ENCODE peak calls at places on chromosomes 16 and 17, in nine cellular contexts. K is effector memory CD4-positive, alpha-beta T cell; Q is heart right ventricle; F is left ventricle myocardium inferior; N is CD4-positive, CD25-positive, alpha-beta regulatory T cell; Y is neural progenitor cell; T is aorta; U is bronchial epithelial cell; O is HFF-Myc. J is an unnamed sample.

GRCh38 chr17:18280766-18281165 is 20.3 kb downstream of the MIEF2 start:
- DNase-seq in K (no peak), Q (no peak), F (no peak), N (no peak), Y (no peak), T (no peak), U (no peak), O (no peak), J (no peak)

GRCh38 chr16:83952940-83953795 is at the start of gene OSGIN1:
- DNase-seq in K (peak), Q (peak), F (peak), N (no peak), Y (peak), T (peak), U (peak), O (peak), J (peak)

GRCh38 chr17:74408262-74408661 is 23.6 kb upstream of the GPRC5C start:
- DNase-seq in K (no peak), Q (no peak), F (no peak), N (no peak), Y (no peak), T (no peak), U (peak), O (no peak), J (peak)

GRCh38 chr16:85635545-85636140 is 22.5 kb downstream of the GSE1 start:
- DNase-seq in K (no peak), Q (no peak), F (no peak), N (no peak), Y (no peak), T (no peak), U (peak), O (no peak), J (no peak)

GRCh38 chr17:78329263-78330059 is 30.4 kb downstream of the SOCS3 start:
- DNase-seq in K (peak), Q (no peak), F (no peak), N (no peak), Y (no peak), T (peak), U (peak), O (no peak), J (no peak)

GRCh38 chr17:32497431-32498205 is 10.8 kb downstream of the CDK5R1 start:
- DNase-seq in K (no peak), Q (no peak), F (no peak), N (no peak), Y (no peak), T (no peak), U (peak), O (no peak), J (no peak)

GRCh38 chr16:75931043-75931442 is 204.8 kb upstream of the CPHXL start:
- DNase-seq in K (no peak), Q (no peak), F (no peak), N (no peak), Y (no peak), T (no peak), U (peak), O (peak), J (no peak)

GRCh38 chr17:11935734-11936406 is 61.4 kb downstream of the ZNF18 start:
- DNase-seq in K (no peak), Q (peak), F (peak), N (no peak), Y (peak), T (no peak), U (peak), O (no peak), J (no peak)

GRCh38 chr17:42283241-42284019 is 4.9 kb upstream of the STAT5A start:
- DNase-seq in K (no peak), Q (no peak), F (no peak), N (no peak), Y (no peak), T (peak), U (no peak), O (no peak), J (no peak)

GRCh38 chr16:67969286-67970039 is 1.0 kb upstream of the SLC12A4 start:
- DNase-seq in K (no peak), Q (no peak), F (no peak), N (no peak), Y (peak), T (no peak), U (no peak), O (no peak), J (no peak)

GRCh38 chr17:76909971-76910760 is 42.0 kb downstream of the MGAT5B start:
- DNase-seq in K (no peak), Q (peak), F (peak), N (no peak), Y (peak), T (no peak), U (peak), O (no peak), J (peak)

GRCh38 chr17:77716289-77716929 is 242.1 kb upstream of the TNRC6C start:
- DNase-seq in K (no peak), Q (no peak), F (no peak), N (no peak), Y (peak), T (no peak), U (no peak), O (no peak), J (no peak)

GRCh38 chr17:81481011-81481799 is 31.4 kb downstream of the ACTG1 start:
- DNase-seq in K (peak), Q (peak), F (peak), N (peak), Y (peak), T (peak), U (no peak), O (no peak), J (no peak)

GRCh38 chr17:50060951-50061712 is 5.2 kb downstream of the ITGA3 start:
- DNase-seq in K (no peak), Q (peak), F (peak), N (no peak), Y (no peak), T (peak), U (peak), O (no peak), J (no peak)

GRCh38 chr16:48999034-48999433 is 282.6 kb downstream of the CBLN1 start:
- DNase-seq in K (no peak), Q (no peak), F (no peak), N (no peak), Y (no peak), T (no peak), U (no peak), O (no peak), J (no peak)

GRCh38 chr17:53630638-53631037 is 192.1 kb upstream of the KIF2B start:
- DNase-seq in K (no peak), Q (no peak), F (no peak), N (no peak), Y (peak), T (no peak), U (no peak), O (no peak), J (no peak)

GRCh38 chr17:73697872-73698271 is 53.6 kb upstream of the SDK2 start:
- DNase-seq in K (no peak), Q (no peak), F (no peak), N (no peak), Y (no peak), T (no peak), U (no peak), O (no peak), J (peak)

GRCh38 chr16:14399397-14400284 is 230.4 kb downstream of the PARN start:
- DNase-seq in K (no peak), Q (peak), F (peak), N (no peak), Y (peak), T (peak), U (peak), O (no peak), J (peak)

GRCh38 chr17:57425903-57426574 is 169.7 kb downstream of the MSI2 start:
- DNase-seq in K (no peak), Q (no peak), F (no peak), N (no peak), Y (peak), T (no peak), U (no peak), O (no peak), J (no peak)

GRCh38 chr16:27747946-27748345 is 198.0 kb downstream of the KATNIP start:
- DNase-seq in K (no peak), Q (no peak), F (no peak), N (no peak), Y (no peak), T (no peak), U (no peak), O (no peak), J (no peak)

DNA sequence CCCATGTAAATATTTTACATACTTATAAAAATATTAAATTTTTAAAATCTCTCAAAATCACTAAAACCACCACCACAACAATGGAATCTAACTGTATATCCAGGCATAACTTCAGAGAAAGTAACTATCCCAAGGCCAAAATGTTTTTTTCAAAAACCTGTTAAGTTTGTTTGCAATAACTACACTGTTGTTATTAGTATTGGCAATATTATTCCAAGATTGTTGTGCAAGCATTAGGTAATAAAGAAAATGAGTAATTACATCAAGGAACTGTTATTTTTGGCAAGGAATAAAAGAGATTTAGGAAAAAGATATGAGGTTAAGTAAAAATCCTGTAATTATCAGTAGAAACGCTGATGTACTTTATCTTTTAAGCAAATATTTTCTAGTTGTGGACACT is 3.4 kb upstream of the KRTAP4-12 start:
- DNase-seq in K (no peak), Q (no peak), F (no peak), N (no peak), Y (no peak), T (no peak), U (peak), O (no peak), J (no peak)
- H3K4me3 ChIP-seq in K (no peak), Q (no peak), F (no peak), N (no peak), Y (no peak), T (no peak), U (no peak), O (no peak), J (no peak)

GRCh38 chr16:1980026-1980769 is 1.1 kb downstream of the NOXO1 start:
- DNase-seq in K (no peak), Q (no peak), F (no peak), N (no peak), Y (peak), T (no peak), U (no peak), O (no peak), J (no peak)

GRCh38 chr16:1978476-1979120 is 2.7 kb downstream of the NOXO1 start:
- DNase-seq in K (no peak), Q (no peak), F (no peak), N (no peak), Y (no peak), T (no peak), U (no peak), O (no peak), J (no peak)

GRCh38 chr16:1977875-1978268 is 3.4 kb downstream of the NOXO1 start:
- DNase-seq in K (no peak), Q (no peak), F (no peak), N (no peak), Y (no peak), T (no peak), U (no peak), O (no peak), J (no peak)

GRCh38 chr16:1980770-1981087 is 540 bp downstream of the NOXO1 start:
- DNase-seq in K (no peak), Q (no peak), F (no peak), N (no peak), Y (no peak), T (no peak), U (no peak), O (no peak), J (no peak)

GRCh38 chr16:1979271-1980025 is 1.8 kb downstream of the NOXO1 start:
- DNase-seq in K (no peak), Q (no peak), F (no peak), N (no peak), Y (peak), T (no peak), U (peak), O (no peak), J (no peak)
- H3K4me3 ChIP-seq in K (no peak), Q (no peak), F (no peak), N (no peak), Y (peak), T (no peak), U (peak), O (no peak), J (no peak)

DNA sequence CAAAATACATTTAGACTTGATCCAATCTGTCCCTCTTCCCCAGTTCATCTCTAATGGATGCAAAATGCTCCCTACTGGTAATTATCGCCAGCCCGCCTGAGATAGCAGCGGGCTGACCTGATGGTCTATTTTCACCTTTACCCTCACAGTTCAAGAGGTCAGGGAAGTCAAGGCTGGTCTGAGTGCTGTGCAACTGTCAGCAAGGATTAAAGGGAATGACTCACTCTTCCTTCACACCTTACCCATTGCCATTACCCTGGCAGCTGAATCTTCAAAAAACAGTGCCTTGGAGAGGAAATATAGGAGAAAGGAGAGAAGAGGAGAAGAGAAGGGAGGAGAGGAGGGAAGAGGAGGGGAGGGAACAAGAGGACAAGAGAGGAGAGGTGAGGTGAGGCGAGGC is 36.3 kb downstream of the GRB7 start:
- DNase-seq in K (no peak), Q (no peak), F (no peak), N (no peak), Y (no peak), T (no peak), U (peak), O (no peak), J (no peak)
- H3K4me3 ChIP-seq in K (peak), Q (no peak), F (no peak), N (peak), Y (no peak), T (no peak), U (no peak), O (no peak), J (no peak)

DNA sequence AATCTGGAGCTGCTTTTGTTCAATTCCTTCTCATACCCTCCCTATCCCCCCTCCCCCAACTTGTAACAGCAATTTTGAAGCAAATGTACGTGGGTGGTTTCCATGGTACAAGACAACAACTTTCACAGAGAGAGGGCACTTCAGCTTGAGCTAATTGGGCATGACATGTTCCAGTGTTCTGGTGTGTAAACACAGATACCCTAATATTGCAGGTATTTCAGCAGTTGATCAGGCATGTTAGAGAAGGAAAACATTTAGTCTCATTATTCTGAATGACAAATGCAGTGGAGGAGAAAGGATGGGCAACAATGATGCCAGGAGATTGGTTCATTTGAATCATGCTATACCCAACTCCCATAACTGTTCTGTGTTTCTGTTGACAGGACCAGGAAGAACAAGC is 137.5 kb downstream of the TRIM37 start:
- DNase-seq in K (no peak), Q (no peak), F (no peak), N (no peak), Y (no peak), T (no peak), U (peak), O (no peak), J (no peak)
- H3K4me3 ChIP-seq in K (no peak), Q (no peak), F (no peak), N (no peak), Y (no peak), T (no peak), U (no peak), O (no peak), J (no peak)

GRCh38 chr16:87874639-87875472 is 5.5 kb upstream of the SLC7A5 start:
- DNase-seq in K (no peak), Q (no peak), F (no peak), N (no peak), Y (no peak), T (no peak), U (no peak), O (no peak), J (peak)
- H3K4me3 ChIP-seq in K (no peak), Q (no peak), F (no peak), N (peak), Y (no peak), T (no peak), U (no peak), O (no peak), J (no peak)

GRCh38 chr16:73033271-73033998 is 14.5 kb downstream of the ZFHX3 start:
- DNase-seq in K (no peak), Q (no peak), F (no peak), N (no peak), Y (peak), T (no peak), U (no peak), O (no peak), J (no peak)
- H3K4me3 ChIP-seq in K (no peak), Q (no peak), F (no peak), N (no peak), Y (peak), T (no peak), U (no peak), O (no peak), J (no peak)

GRCh38 chr16:11639925-11640899 is 28.0 kb upstream of the SNN start:
- DNase-seq in K (no peak), Q (peak), F (peak), N (no peak), Y (peak), T (peak), U (peak), O (peak), J (peak)
- H3K4me3 ChIP-seq in K (no peak), Q (no peak), F (peak), N (no peak), Y (no peak), T (no peak), U (no peak), O (no peak), J (no peak)

J was measured in Caco-2.